ENCODE peak calls at places on chromosomes 6 and 20, in four cellular contexts. P is astrocyte of the cerebellum, Z is transverse colon, W is B cell. F is an unnamed sample.
A peak's percentile ranks its signal among the peaks of the same experiment; 100 is the strongest.

GRCh38 chr6:127120109-127120786 is 1.8 kb downstream of the RSPO3 start:
- DNase-seq in P (no peak), W (no peak), Z (no peak), F (no peak)

GRCh38 chr6:130913119-130913518 is 85.9 kb downstream of the SMLR1 start:
- DNase-seq in W (no peak), P (no peak), Z (no peak), F (no peak)

GRCh38 chr6:45741437-45742166 is 274.1 kb downstream of the CLIC5 start:
- DNase-seq in W (no peak), Z (peak; percentile 20), P (peak; percentile 75), F (no peak)

GRCh38 chr20:61886721-61887658 is 178.7 kb downstream of the TAF4 start:
- DNase-seq in Z (no peak), W (no peak), P (peak; percentile 20), F (peak; percentile 3)

GRCh38 chr20:41249371-41249770 is 68.2 kb downstream of the ZHX3 start:
- DNase-seq in Z (peak; percentile 45), P (peak; percentile 55), W (no peak), F (peak; percentile 87)

GRCh38 chr6:20416567-20417345 is 15.1 kb downstream of the E2F3 start:
- DNase-seq in W (no peak), Z (no peak), P (no peak), F (no peak)

GRCh38 chr20:47607208-47607613 is 105.5 kb downstream of the NCOA3 start:
- DNase-seq in P (no peak), W (no peak), Z (no peak), F (no peak)

GRCh38 chr20:13839421-13840092 is 54.7 kb downstream of the NDUFAF5 start:
- DNase-seq in W (no peak), P (peak; percentile 22), Z (no peak), F (peak; percentile 23)

GRCh38 chr6:149169761-149170359 is 147.7 kb upstream of the TAB2 start:
- DNase-seq in W (no peak), Z (no peak), P (no peak), F (no peak)

GRCh38 chr20:48564997-48565396 is 262.8 kb downstream of the PREX1 start:
- DNase-seq in Z (no peak), P (no peak), W (no peak), F (no peak)

GRCh38 chr6:43172127-43173007 is 1.3 kb downstream of the SRF start:
- DNase-seq in P (no peak), W (no peak), Z (peak; percentile 62), F (no peak)

GRCh38 chr6:27902335-27903314 is 9.6 kb downstream of the OR2B2 start:
- DNase-seq in W (peak; percentile 89), Z (peak; percentile 91), P (peak; percentile 73), F (no peak)

GRCh38 chr6:91435630-91436029 is 848.8 kb upstream of the MAP3K7 start:
- DNase-seq in Z (no peak), P (no peak), W (no peak), F (no peak)

GRCh38 chr6:134903448-134903847 is 46.5 kb downstream of the ALDH8A1 start:
- DNase-seq in P (no peak), W (no peak), Z (no peak), F (no peak)

GRCh38 chr6:41288025-41288777 is 1.7 kb upstream of the TREM1 start:
- DNase-seq in Z (no peak), P (no peak), W (no peak), F (no peak)

GRCh38 chr6:140661691-140662090 is 1287.2 kb upstream of the CITED2 start:
- DNase-seq in P (no peak), W (no peak), Z (no peak), F (no peak)

GRCh38 chr6:43076093-43076927 is at the start of gene PTK7:
- DNase-seq in W (no peak), P (no peak), Z (no peak), F (no peak)

GRCh38 chr20:62344782-62345181 is 22.3 kb downstream of the LAMA5 start:
- DNase-seq in Z (no peak), W (no peak), P (no peak), F (no peak)

GRCh38 chr20:64112691-64113443 is 5.5 kb upstream of the NPBWR2 start:
- DNase-seq in Z (peak; percentile 2), P (no peak), W (peak; percentile 33), F (no peak)

GRCh38 chr20:24442909-24443308 is 26.5 kb upstream of the SYNDIG1 start:
- DNase-seq in P (no peak), W (no peak), Z (no peak), F (no peak)

GRCh38 chr6:37182736-37183590 is 13.0 kb downstream of the PIM1 start:
- DNase-seq in W (peak; percentile 66), Z (peak; percentile 43), P (no peak), F (no peak)

GRCh38 chr20:17873410-17874270 is 95.0 kb downstream of the SNX5 start:
- DNase-seq in P (peak; percentile 90), W (no peak), Z (peak; percentile 91), F (peak; percentile 60)

GRCh38 chr20:5024103-5024502 is 22.8 kb upstream of the SLC23A2 start:
- DNase-seq in W (no peak), P (no peak), Z (no peak), F (no peak)

GRCh38 chr6:166360243-166361079 is 18.1 kb upstream of the SFT2D1 start:
- DNase-seq in P (no peak), Z (no peak), W (no peak), F (no peak)

GRCh38 chr6:54267798-54268197 is 40.4 kb upstream of the TINAG start:
- DNase-seq in Z (peak; percentile 19), W (no peak), P (no peak), F (no peak)

GRCh38 chr20:48823476-48823875 is 4.3 kb downstream of the PREX1 start:
- DNase-seq in W (no peak), P (no peak), Z (no peak), F (no peak)

GRCh38 chr6:114564302-114564933 is 221.6 kb upstream of the HS3ST5 start:
- DNase-seq in P (no peak), Z (no peak), W (no peak), F (no peak)

GRCh38 chr20:63223121-63223825 is 7.3 kb upstream of the YTHDF1 start:
- DNase-seq in W (no peak), P (peak; percentile 18), Z (peak; percentile 36), F (no peak)

GRCh38 chr6:90420495-90420894 is 123.9 kb upstream of the BACH2 start:
- DNase-seq in Z (no peak), W (no peak), P (no peak), F (no peak)

GRCh38 chr20:6925744-6926278 is 158.3 kb downstream of the BMP2 start:
- DNase-seq in Z (no peak), P (no peak), W (no peak), F (no peak)

GRCh38 chr20:37543828-37544227 is 16.2 kb upstream of the BLCAP start:
- DNase-seq in W (no peak), Z (no peak), P (no peak), F (no peak)

GRCh38 chr20:1003920-1004697 is 2.0 kb upstream of the RSPO4 start:
- DNase-seq in P (no peak), W (no peak), Z (no peak), F (no peak)

GRCh38 chr20:50848341-50848808 is 53.5 kb downstream of the BCAS4 start:
- DNase-seq in P (no peak), W (no peak), Z (peak; percentile 19), F (no peak)

GRCh38 chr6:3451498-3451897 is 5.4 kb downstream of the SLC22A23 start:
- DNase-seq in W (no peak), Z (no peak), P (no peak), F (no peak)

GRCh38 chr6:8057793-8058192 is 6.4 kb downstream of the BLOC1S5 start:
- DNase-seq in Z (no peak), P (no peak), W (no peak), F (no peak)

GRCh38 chr6:150373260-150373701 is 4.5 kb downstream of the IYD start:
- DNase-seq in W (no peak), P (peak; percentile 42), Z (no peak), F (no peak)

GRCh38 chr20:57205625-57206219 is 60.7 kb downstream of the BMP7 start:
- DNase-seq in W (no peak), Z (no peak), P (no peak), F (peak; percentile 56)

GRCh38 chr20:12554416-12554815 is 454.4 kb upstream of the SPTLC3 start:
- DNase-seq in Z (no peak), P (no peak), W (no peak), F (no peak)

GRCh38 chr20:8431538-8432434 is 299.7 kb downstream of the PLCB1 start:
- DNase-seq in P (no peak), Z (peak; percentile 42), W (no peak), F (no peak)

F was measured in non-pigmented ciliary epithelial cell.